ENCODE peak calls at places on chromosomes 4 and X, in five cellular contexts. E is MG63; R is non-pigmented ciliary epithelial cell; V is activated CD4-positive, alpha-beta T cell treated with anti-CD3 and anti-CD28 coated beads, Interleukin-2, amount 50 U/mL, for 24 hours; X is A172. O is an unnamed sample.

GRCh38 chr4:168908093-168908492 is 102.0 kb downstream of the CBR4 start:
- DNase-seq in E (no peak), X (peak), V (no peak), R (peak), O (no peak)

GRCh38 chrX:83419030-83419792 is 88.9 kb upstream of the POU3F4 start:
- DNase-seq in V (no peak), X (no peak), R (no peak), E (no peak), O (no peak)

GRCh38 chr4:20428410-20429160 is 176.9 kb downstream of the SLIT2 start:
- DNase-seq in E (no peak), V (no peak), R (no peak), X (no peak), O (no peak)

GRCh38 chr4:20487852-20488251 is 212.4 kb upstream of the PACRGL start:
- DNase-seq in V (no peak), R (no peak), X (peak), E (peak), O (no peak)

GRCh38 chr4:77712675-77713074 is 106.5 kb downstream of the CNOT6L start:
- DNase-seq in E (no peak), V (no peak), X (no peak), R (no peak), O (no peak)

GRCh38 chrX:109793191-109793590 is 60.1 kb upstream of the ACSL4 start:
- DNase-seq in V (no peak), X (no peak), R (no peak), E (no peak), O (no peak)

GRCh38 chr4:98519268-98519993 is 139.0 kb downstream of the TSPAN5 start:
- DNase-seq in E (no peak), V (no peak), R (peak), X (no peak), O (no peak)

GRCh38 chr4:173025131-173025530 is 143.5 kb upstream of the GALNT7 start:
- DNase-seq in X (peak), V (no peak), R (peak), E (no peak), O (no peak)

GRCh38 chr4:88119951-88120350 is 38.5 kb downstream of the ABCG2 start:
- DNase-seq in E (no peak), R (no peak), X (no peak), V (no peak), O (no peak)

GRCh38 chrX:7115557-7115956 is 32.0 kb upstream of the STS start:
- DNase-seq in X (no peak), E (peak), R (no peak), V (no peak), O (no peak)

GRCh38 chrX:123424546-123424945 is 240.5 kb downstream of the GRIA3 start:
- DNase-seq in E (no peak), X (peak), V (no peak), R (peak), O (no peak)

GRCh38 chr4:54475546-54475945 is 182.2 kb upstream of the KIT start:
- DNase-seq in R (no peak), V (no peak), X (peak), E (no peak), O (no peak)

GRCh38 chr4:184237612-184238011 is 19.9 kb upstream of the ENPP6 start:
- DNase-seq in V (no peak), X (peak), R (no peak), E (no peak), O (no peak)

GRCh38 chrX:119647552-119648420 is 41.6 kb upstream of the NKRF start:
- DNase-seq in E (no peak), V (peak), X (no peak), R (no peak), O (no peak)

GRCh38 chr4:154559141-154559841 is 3.5 kb upstream of the FGB start:
- DNase-seq in E (no peak), V (no peak), R (peak), X (peak), O (no peak)

GRCh38 chr4:122821097-122821496 is 5.5 kb upstream of the FGF2 start:
- DNase-seq in X (no peak), V (no peak), E (no peak), R (no peak), O (no peak)

GRCh38 chr4:602559-602942 is 22.8 kb upstream of the PDE6B start:
- DNase-seq in V (peak), E (peak), R (no peak), X (no peak), O (no peak)

GRCh38 chrX:155997436-155997835 is at the start of gene IL9R:
- DNase-seq in R (no peak), V (no peak), X (no peak), E (no peak), O (no peak)

GRCh38 chrX:12955882-12956703 is 18.8 kb upstream of the TMSB4X start:
- DNase-seq in V (no peak), X (peak), E (peak), R (no peak), O (no peak)

GRCh38 chrX:63652086-63652775 is 132.8 kb downstream of the ARHGEF9 start:
- DNase-seq in R (no peak), E (no peak), V (no peak), X (no peak), O (no peak)

GRCh38 chr4:64464581-64464980 is 55.3 kb upstream of the TECRL start:
- DNase-seq in E (no peak), V (no peak), X (no peak), R (no peak), O (no peak)

GRCh38 chr4:53196872-53197759 is 168.7 kb downstream of the SCFD2 start:
- DNase-seq in V (no peak), X (peak), E (no peak), R (peak), O (no peak)

GRCh38 chrX:40647307-40648197 is at the start of gene CXorf38:
- DNase-seq in X (peak), E (peak), V (peak), R (no peak), O (peak)

GRCh38 chr4:139243448-139244365 is 36.3 kb downstream of the MGARP start:
- DNase-seq in E (peak), X (peak), R (peak), V (no peak), O (no peak)

GRCh38 chrX:74242050-74242449 is 61.9 kb upstream of the ZCCHC13 start:
- DNase-seq in V (no peak), E (no peak), X (peak), R (peak), O (no peak)

GRCh38 chr4:88865051-88865450 is 167.4 kb upstream of the NAP1L5 start:
- DNase-seq in E (no peak), X (peak), R (no peak), V (no peak), O (no peak)

GRCh38 chrX:9207142-9207541 is 173.2 kb upstream of the FAM9B start:
- DNase-seq in X (no peak), R (no peak), V (no peak), E (peak), O (no peak)

GRCh38 chr4:108166441-108167315 is 2.1 kb downstream of the LEF1 start:
- DNase-seq in V (peak), E (no peak), X (no peak), R (no peak), O (no peak)

GRCh38 chr4:108762559-108763225 is at the start of gene ETNPPL:
- DNase-seq in E (peak), X (no peak), R (no peak), V (peak), O (no peak)

GRCh38 chrX:103817502-103817901 is 14.6 kb downstream of the RAB9B start:
- DNase-seq in E (no peak), V (no peak), X (peak), R (no peak), O (no peak)

GRCh38 chr4:13859423-13859822 is 231.9 kb upstream of the BOD1L1 start:
- DNase-seq in E (no peak), X (no peak), V (no peak), R (no peak), O (no peak)

GRCh38 chr4:182655321-182655720 is 261.9 kb downstream of the DCTD start:
- DNase-seq in E (no peak), R (no peak), X (no peak), V (no peak), O (no peak)

GRCh38 chr4:157221895-157222763 is 1.6 kb downstream of the GRIA2 start:
- DNase-seq in X (no peak), V (no peak), R (no peak), E (peak), O (no peak)

GRCh38 chr4:95317124-95317820 is 231.5 kb downstream of the UNC5C start:
- DNase-seq in E (no peak), R (no peak), V (no peak), X (no peak), O (no peak)

GRCh38 chr4:25113915-25114904 is 46.0 kb downstream of the SEPSECS start:
- DNase-seq in R (peak), V (no peak), X (peak), E (peak), O (peak)

O was measured in GOT3.